ENCODE peak calls at places on chromosomes 4 and X, in four cellular contexts. U is heart left ventricle; O is fibroblast of lung; R is CD8-positive, alpha-beta T cell. D is an unnamed sample. For H3K9me3, the result is how much of the 10 kb centered on the place peaks cover.

GRCh38 chr4:112973897-112974296 is 75.6 kb upstream of the ANK2 start:
- DNase-seq in R (no peak), O (no peak), U (no peak), D (no peak)

GRCh38 chr4:6942238-6942800 is 32.7 kb downstream of the TBC1D14 start:
- DNase-seq in U (no peak), O (peak), R (peak), D (peak)

GRCh38 chr4:109816082-109816442 is 500 bp downstream of the GAR1 start:
- DNase-seq in U (no peak), R (peak), O (no peak), D (peak)

GRCh38 chr4:97498875-97499274 is 644.4 kb downstream of the STPG2 start:
- DNase-seq in U (no peak), R (no peak), O (no peak), D (peak)

GRCh38 chr4:150248181-150248580 is 169.9 kb downstream of the DCLK2 start:
- DNase-seq in O (no peak), U (no peak), R (no peak), D (no peak)

GRCh38 chr4:7705602-7706001 is 234.1 kb downstream of the AFAP1 start:
- DNase-seq in O (no peak), U (no peak), R (no peak), D (no peak)

GRCh38 chrX:140661657-140662056 is 47.9 kb upstream of the LINC00632 start:
- DNase-seq in U (no peak), R (no peak), O (peak), D (no peak)

GRCh38 chrX:13418126-13419091 is 98.6 kb upstream of the ATXN3L start:
- DNase-seq in U (no peak), R (no peak), O (peak), D (no peak)

GRCh38 chrX:28590394-28590793 is 3.1 kb downstream of the IL1RAPL1 start:
- DNase-seq in O (peak), U (no peak), R (no peak), D (no peak)
- H3K4me3 ChIP-seq in O (peak), U (peak), R (no peak), D (no peak)

GRCh38 chr4:175109933-175110332 is 191.8 kb downstream of the ADAM29 start:
- DNase-seq in O (no peak), R (no peak), U (no peak), D (no peak)
- H3K9me3 ChIP-seq in O (under half), R (under half), U (under half), D (under half)

DNA sequence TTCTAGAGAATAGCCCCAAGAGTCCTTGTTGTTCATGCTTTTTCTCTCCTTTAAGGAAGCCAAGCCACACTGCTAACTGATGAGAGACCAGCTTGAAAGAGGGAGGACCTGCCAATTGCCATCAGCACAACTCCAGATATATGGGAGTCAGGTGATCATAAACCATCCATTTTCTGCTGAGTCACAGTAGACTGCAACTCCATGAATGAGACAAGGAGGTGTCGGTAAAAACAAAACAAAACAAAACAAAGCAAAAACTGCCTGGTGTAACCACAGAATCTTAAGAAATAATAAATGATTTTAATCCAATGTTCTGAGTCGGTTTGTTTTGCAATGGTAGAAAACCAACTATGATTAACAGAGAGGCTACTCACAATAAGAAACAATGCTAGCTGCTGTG is 837.3 kb downstream of the PCDH7 start:
- DNase-seq in R (no peak), U (no peak), O (peak), D (no peak)
- H3K4me3 ChIP-seq in R (no peak), U (no peak), O (no peak), D (no peak)

DNA sequence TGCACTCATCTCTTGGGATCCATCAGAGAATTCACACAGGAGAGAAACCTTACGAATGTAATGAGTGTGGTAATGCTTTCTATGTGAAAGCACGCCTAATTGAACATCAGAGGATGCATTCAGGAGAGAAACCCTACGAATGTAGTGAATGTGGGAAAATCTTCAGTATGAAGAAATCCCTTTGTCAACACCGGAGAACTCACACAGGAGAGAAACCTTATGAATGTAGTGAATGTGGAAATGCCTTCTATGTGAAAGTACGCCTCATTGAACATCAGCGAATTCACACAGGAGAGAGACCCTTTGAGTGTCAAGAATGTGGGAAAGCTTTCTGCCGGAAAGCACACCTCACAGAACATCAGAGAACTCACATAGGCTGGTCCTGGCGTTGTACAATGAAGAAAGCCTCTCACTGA is 42.8 kb downstream of the ZNF157 start:
- DNase-seq in U (no peak), R (no peak), O (no peak), D (no peak)
- H3K9me3 ChIP-seq in U (under half), R (under half), O (under half), D (under half)

GRCh38 chrX:49058794-49059193 is at the start of gene CCDC120:
- DNase-seq in O (no peak), U (no peak), R (no peak), D (no peak)

GRCh38 chrX:49054073-49054762 is 4.6 kb upstream of the CCDC120 start:
- DNase-seq in R (no peak), O (no peak), U (no peak), D (no peak)

DNA sequence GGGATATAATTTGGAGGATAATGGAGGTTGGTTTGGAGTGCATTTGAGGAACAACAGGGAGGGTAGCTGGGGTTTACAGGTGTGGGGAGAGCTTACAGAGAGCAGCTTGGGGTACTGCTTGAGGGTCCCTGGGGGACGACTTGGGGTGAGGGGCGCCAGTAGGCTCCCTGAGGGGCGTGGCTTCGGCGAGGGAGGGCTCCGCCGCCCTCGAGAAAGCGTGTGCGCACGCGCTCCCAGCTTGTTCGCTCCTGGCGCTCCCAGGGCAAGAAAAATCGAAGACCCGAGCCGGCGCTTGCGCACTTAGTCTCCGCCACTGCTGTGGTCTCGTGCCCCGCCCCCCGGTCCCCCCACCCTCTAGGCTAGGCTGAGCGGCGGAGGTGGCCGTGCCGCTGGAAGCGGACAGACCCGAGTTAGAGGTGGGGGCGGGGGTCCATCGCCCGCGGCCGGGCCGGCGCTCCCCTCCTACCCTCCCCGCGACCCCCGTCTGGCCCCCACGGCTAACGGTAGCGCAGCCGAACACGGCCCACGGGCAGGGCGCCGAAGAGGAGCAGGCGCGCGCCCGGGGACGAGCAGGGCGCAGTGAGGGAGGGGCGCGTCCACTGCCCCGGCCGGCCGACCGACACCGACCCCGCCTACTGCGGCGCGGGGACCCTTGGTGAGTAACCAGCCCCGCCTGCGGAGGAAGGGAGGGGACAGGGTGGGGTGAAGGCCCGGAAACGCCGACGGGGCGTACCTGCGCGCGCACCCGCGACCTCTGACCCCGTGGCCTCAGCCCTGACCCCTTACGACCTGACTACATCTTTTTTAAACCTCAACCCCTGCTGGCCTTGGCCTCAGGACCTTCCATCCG is 5.4 kb upstream of the CCDC120 start:
- DNase-seq in R (peak), O (peak), U (peak), D (peak)
- H3K4me3 ChIP-seq in R (peak), O (peak), U (peak), D (peak)

D was measured in MG63.